ENCODE peak calls at places on chromosomes 5 and 9, in nine cellular contexts. Z is lung microvascular endothelial cell; Q is fibroblast of the aortic adventitia; U is HEK293T; I is posterior vena cava; O is NCI-H2171 treated with DMSO at 0.1 percent for 48 hours; D is stimulated activated CD8-positive, alpha-beta memory T cell treated with anti-CD3 and anti-CD28 coated beads, Interleukin-4, amount 100 ng/mL, for 1 hour; T is G401; N is CD8-positive, alpha-beta memory T cell. B is an unnamed sample.
A peak's percentile ranks its signal among the peaks of the same experiment; 100 is the strongest.

GRCh38 chr5:127839496-127840197 is 136.5 kb downstream of the CCDC192 start:
- DNase-seq in D (no peak), U (no peak), T (no peak), Z (no peak), Q (no peak), N (no peak), I (no peak), O (no peak), B (no peak)

GRCh38 chr9:93205045-93205768 is 21.3 kb downstream of the WNK2 start:
- DNase-seq in I (peak; percentile 89), Q (peak; percentile 17), T (peak; percentile 62), U (no peak), D (no peak), O (peak; percentile 38), N (no peak), Z (no peak), B (no peak)

GRCh38 chr9:112552229-112553050 is 65.8 kb downstream of the KIAA1958 start:
- DNase-seq in D (no peak), O (no peak), N (no peak), I (no peak), T (peak; percentile 41), U (no peak), Q (no peak), Z (no peak), B (no peak)

GRCh38 chr9:93040409-93040808 is 18.1 kb upstream of the SUSD3 start:
- DNase-seq in U (no peak), N (no peak), O (no peak), D (no peak), I (no peak), Q (no peak), Z (no peak), T (no peak), B (no peak)

GRCh38 chr5:96745844-96746531 is 61.8 kb downstream of the ERAP1 start:
- DNase-seq in Z (peak; percentile 51), U (peak; percentile 30), I (no peak), N (no peak), T (no peak), Q (no peak), D (no peak), O (peak; percentile 48), B (no peak)

GRCh38 chr9:73683862-73684591 is 532.4 kb downstream of the ANXA1 start:
- DNase-seq in N (no peak), D (no peak), Z (peak; percentile 61), U (peak; percentile 9), T (peak; percentile 5), Q (peak; percentile 78), I (no peak), O (peak; percentile 41), B (no peak)

GRCh38 chr5:53418844-53419243 is 61.6 kb upstream of the FST start:
- DNase-seq in U (no peak), Z (peak; percentile 93), I (no peak), Q (peak; percentile 97), T (no peak), N (no peak), O (no peak), D (no peak), B (no peak)

GRCh38 chr5:164844348-164844747 is 1338.9 kb downstream of the MAT2B start:
- DNase-seq in Q (no peak), D (no peak), I (no peak), N (no peak), O (no peak), U (no peak), Z (no peak), T (no peak), B (no peak)

GRCh38 chr5:142600611-142601360 is 85.1 kb downstream of the FGF1 start:
- DNase-seq in I (no peak), Q (peak; percentile 71), U (peak; percentile 31), O (no peak), N (no peak), D (no peak), T (peak; percentile 74), Z (peak; percentile 85), B (no peak)

GRCh38 chr9:114539718-114540410 is 34.6 kb upstream of the WHRN start:
- DNase-seq in U (no peak), Z (no peak), N (no peak), O (peak; percentile 47), T (no peak), Q (no peak), I (no peak), D (no peak), B (no peak)

GRCh38 chr9:106613250-106613737 is 249.7 kb upstream of the ZNF462 start:
- DNase-seq in I (no peak), U (no peak), D (no peak), N (no peak), O (peak; percentile 78), T (peak; percentile 38), Z (no peak), Q (no peak), B (no peak)

GRCh38 chr9:3992924-3993323 is 306.9 kb downstream of the GLIS3 start:
- DNase-seq in N (no peak), O (no peak), D (no peak), Z (peak; percentile 69), U (no peak), I (no peak), T (no peak), Q (peak; percentile 85), B (no peak)

GRCh38 chr5:76766746-76767145 is 50.8 kb downstream of the F2R start:
- DNase-seq in U (no peak), D (no peak), T (no peak), Q (peak; percentile 45), Z (peak; percentile 54), O (no peak), I (no peak), N (no peak), B (no peak)

GRCh38 chr9:136740491-136740890 is 2.2 kb downstream of the LCN10 start:
- DNase-seq in Q (no peak), U (no peak), Z (no peak), N (no peak), I (no peak), O (no peak), T (no peak), D (no peak), B (no peak)

GRCh38 chr5:4547547-4547946 is 592.6 kb upstream of the ADAMTS16 start:
- DNase-seq in U (no peak), T (no peak), O (peak; percentile 44), D (no peak), N (no peak), Z (no peak), I (no peak), Q (no peak), B (no peak)

GRCh38 chr5:176365663-176366574 is 632 bp downstream of the ARL10 start:
- DNase-seq in N (no peak), O (no peak), U (peak; percentile 55), I (peak; percentile 87), T (peak; percentile 26), Q (peak; percentile 43), D (no peak), Z (peak; percentile 41), B (no peak)

B was measured in HuH-7.5.